ENCODE peak calls at places on chromosomes 4 and X, in five cellular contexts. A, E, Z, U and L are unnamed samples.

GRCh38 chrX:125210146-125210545 is 109.5 kb upstream of the TEX13C start:
- DNase-seq in A (no peak), E (no peak), Z (no peak), U (no peak), L (no peak)

GRCh38 chrX:56802921-56803848 is 74.1 kb downstream of the NBDY start:
- DNase-seq in A (peak), E (no peak), Z (peak), U (peak), L (peak)

GRCh38 chr4:24067781-24068193 is 177.9 kb upstream of the PPARGC1A start:
- DNase-seq in A (no peak), E (peak), Z (no peak), U (no peak), L (no peak)

GRCh38 chr4:109590841-109591357 is 30.9 kb downstream of the MCUB start:
- DNase-seq in A (no peak), E (no peak), Z (no peak), U (no peak), L (no peak)

GRCh38 chrX:4710618-4711433 is 997.4 kb upstream of the PRKX start:
- DNase-seq in A (no peak), E (peak), Z (no peak), U (no peak), L (no peak)

GRCh38 chr4:8257854-8258253 is 11.7 kb upstream of the HTRA3 start:
- DNase-seq in A (no peak), E (no peak), Z (no peak), U (no peak), L (no peak)

GRCh38 chr4:2942037-2942531 is 21.1 kb downstream of the NOP14 start:
- DNase-seq in A (no peak), E (no peak), Z (no peak), U (no peak), L (peak)

GRCh38 chr4:84639143-84639542 is 56.2 kb downstream of the CDS1 start:
- DNase-seq in A (no peak), E (no peak), Z (no peak), U (no peak), L (no peak)

GRCh38 chr4:25590171-25590570 is 65.5 kb upstream of the SLC34A2 start:
- DNase-seq in A (no peak), E (no peak), Z (no peak), U (no peak), L (no peak)

GRCh38 chrX:110180176-110180927 is 137.5 kb downstream of the AMMECR1 start:
- DNase-seq in A (no peak), E (no peak), Z (no peak), U (no peak), L (no peak)

GRCh38 chr4:3250956-3251690 is 2.2 kb downstream of the MSANTD1 start:
- DNase-seq in A (peak), E (no peak), Z (peak), U (no peak), L (no peak)

GRCh38 chr4:2878346-2878745 is 34.7 kb downstream of the ADD1 start:
- DNase-seq in A (no peak), E (no peak), Z (no peak), U (no peak), L (no peak)

GRCh38 chrX:49892552-49892951 is 13.3 kb downstream of the USP27X start:
- DNase-seq in A (no peak), E (no peak), Z (no peak), U (no peak), L (no peak)

GRCh38 chr4:181659202-181659601 is 584.0 kb upstream of the TENM3 start:
- DNase-seq in A (no peak), E (no peak), Z (no peak), U (no peak), L (no peak)

GRCh38 chr4:57110635-57111546 is 706 bp upstream of the IGFBP7 start:
- DNase-seq in A (peak), E (no peak), Z (no peak), U (peak), L (peak)

GRCh38 chr4:123452585-123452984 is 56.0 kb downstream of the SPRY1 start:
- DNase-seq in A (peak), E (no peak), Z (no peak), U (peak), L (peak)

GRCh38 chr4:109947457-109947856 is 34.8 kb downstream of the EGF start:
- DNase-seq in A (no peak), E (no peak), Z (no peak), U (no peak), L (no peak)

GRCh38 chrX:132071260-132071659 is 48.2 kb downstream of the STK26 start:
- DNase-seq in A (no peak), E (no peak), Z (no peak), U (no peak), L (no peak)

GRCh38 chr4:127997534-127998388 is 32.6 kb downstream of the ABHD18 start:
- DNase-seq in A (no peak), E (peak), Z (no peak), U (peak), L (no peak)

GRCh38 chrX:135707880-135708279 is 5.6 kb upstream of the CT45A1 start:
- DNase-seq in A (peak), E (no peak), Z (no peak), U (peak), L (peak)

GRCh38 chr4:71189471-71189870 is 149.3 kb upstream of the SLC4A4 start:
- DNase-seq in A (no peak), E (no peak), Z (no peak), U (no peak), L (no peak)

GRCh38 chr4:186840222-186840701 is 116.6 kb upstream of the FAT1 start:
- DNase-seq in A (no peak), E (no peak), Z (no peak), U (no peak), L (peak)

GRCh38 chrX:73851014-73852009 is 288.3 kb downstream of the CHIC1 start:
- DNase-seq in A (no peak), E (peak), Z (no peak), U (peak), L (peak)

GRCh38 chr4:127309360-127310095 is 323.2 kb upstream of the INTU start:
- DNase-seq in A (no peak), E (no peak), Z (no peak), U (no peak), L (no peak)

GRCh38 chrX:17692709-17693346 is 44.5 kb upstream of the SCML1 start:
- DNase-seq in A (no peak), E (no peak), Z (no peak), U (no peak), L (no peak)

GRCh38 chr4:163755013-163755412 is 260.5 kb downstream of the TMA16 start:
- DNase-seq in A (no peak), E (no peak), Z (no peak), U (peak), L (no peak)

GRCh38 chrX:55767100-55767499 is 49.6 kb downstream of the RRAGB start:
- DNase-seq in A (no peak), E (no peak), Z (no peak), U (no peak), L (no peak)

GRCh38 chr4:123234966-123235365 is 161.6 kb upstream of the SPRY1 start:
- DNase-seq in A (no peak), E (no peak), Z (no peak), U (no peak), L (no peak)

GRCh38 chr4:26723216-26723615 is 137.4 kb upstream of the STIM2 start:
- DNase-seq in A (peak), E (no peak), Z (no peak), U (peak), L (no peak)

GRCh38 chrX:132489256-132490085 is 633 bp upstream of the MBNL3 start:
- DNase-seq in A (peak), E (no peak), Z (peak), U (peak), L (peak)

GRCh38 chr4:90906239-90906638 is 779.0 kb downstream of the CCSER1 start:
- DNase-seq in A (no peak), E (no peak), Z (no peak), U (no peak), L (no peak)

GRCh38 chr4:154489558-154490260 is 1.9 kb downstream of the DCHS2 start:
- DNase-seq in A (no peak), E (no peak), Z (no peak), U (no peak), L (no peak)

GRCh38 chr4:8317474-8317873 is 47.9 kb downstream of the HTRA3 start:
- DNase-seq in A (no peak), E (no peak), Z (no peak), U (no peak), L (no peak)

GRCh38 chr4:122364700-122365404 is 14.0 kb upstream of the ADAD1 start:
- DNase-seq in A (no peak), E (no peak), Z (no peak), U (no peak), L (peak)

GRCh38 chrX:80550722-80551121 is 130.5 kb downstream of the TENT5D start:
- DNase-seq in A (no peak), E (no peak), Z (no peak), U (no peak), L (no peak)

GRCh38 chr4:176383273-176384077 is 63.7 kb downstream of the SPCS3 start:
- DNase-seq in A (no peak), E (no peak), Z (no peak), U (no peak), L (no peak)

GRCh38 chr4:186932196-186932595 is 208.5 kb upstream of the FAT1 start:
- DNase-seq in A (no peak), E (no peak), Z (no peak), U (no peak), L (no peak)

GRCh38 chr4:52091811-52092210 is 40.7 kb downstream of the SPATA18 start:
- DNase-seq in A (no peak), E (no peak), Z (no peak), U (no peak), L (no peak)